ENCODE peak calls at places on chromosomes 13 and 19, in five cellular contexts. One of them, this sample, is unnamed.

GRCh38 chr13:24699541-24699940 is 19.3 kb downstream of the ATP12A start:
- DNase-seq in GM23338: no peak
- DNase-seq in OCI-LY7: no peak
- DNase-seq in PC-3: no peak
- DNase-seq in neural progenitor cell: no peak
- DNase-seq in this sample: no peak

GRCh38 chr13:50714886-50715285 is 128.6 kb downstream of the DLEU7 start:
- DNase-seq in GM23338: no peak
- DNase-seq in neural progenitor cell: no peak
- DNase-seq in PC-3: no peak
- DNase-seq in OCI-LY7: no peak
- DNase-seq in this sample: no peak

GRCh38 chr19:19553670-19554069 is 15.6 kb downstream of the CILP2 start:
- DNase-seq in PC-3: no peak
- DNase-seq in OCI-LY7: no peak
- DNase-seq in GM23338: no peak
- DNase-seq in neural progenitor cell: no peak
- DNase-seq in this sample: no peak

GRCh38 chr19:45442927-45443461 is 19.3 kb upstream of the ERCC1 start:
- DNase-seq in PC-3: peak
- DNase-seq in OCI-LY7: peak
- DNase-seq in GM23338: peak
- DNase-seq in neural progenitor cell: peak
- DNase-seq in this sample: peak

GRCh38 chr19:38975214-38975860 is at the start of gene FBXO17:
- DNase-seq in OCI-LY7: no peak
- DNase-seq in neural progenitor cell: peak
- DNase-seq in PC-3: no peak
- DNase-seq in GM23338: peak
- DNase-seq in this sample: peak

GRCh38 chr19:53463263-53463662 is 4.3 kb upstream of the ZNF813 start:
- DNase-seq in GM23338: peak
- DNase-seq in PC-3: no peak
- DNase-seq in OCI-LY7: peak
- DNase-seq in neural progenitor cell: peak
- DNase-seq in this sample: no peak

GRCh38 chr13:50797081-50797480 is 46.4 kb downstream of the DLEU7 start:
- DNase-seq in OCI-LY7: no peak
- DNase-seq in GM23338: no peak
- DNase-seq in neural progenitor cell: no peak
- DNase-seq in PC-3: no peak
- DNase-seq in this sample: no peak

GRCh38 chr13:37241786-37242185 is 136.3 kb upstream of the CSNK1A1L start:
- DNase-seq in PC-3: no peak
- DNase-seq in GM23338: no peak
- DNase-seq in OCI-LY7: no peak
- DNase-seq in neural progenitor cell: no peak
- DNase-seq in this sample: no peak

GRCh38 chr13:110907951-110908898 is 6.6 kb downstream of the ANKRD10 start:
- DNase-seq in OCI-LY7: no peak
- DNase-seq in neural progenitor cell: no peak
- DNase-seq in PC-3: peak
- DNase-seq in GM23338: peak
- DNase-seq in this sample: peak

GRCh38 chr13:73189365-73189764 is 130.6 kb downstream of the KLF5 start:
- DNase-seq in PC-3: no peak
- DNase-seq in OCI-LY7: no peak
- DNase-seq in GM23338: no peak
- DNase-seq in neural progenitor cell: no peak
- DNase-seq in this sample: peak

GRCh38 chr19:39409886-39410619 is 2.4 kb upstream of the PLEKHG2 start:
- DNase-seq in GM23338: peak
- DNase-seq in neural progenitor cell: peak
- DNase-seq in OCI-LY7: peak
- DNase-seq in PC-3: no peak
- DNase-seq in this sample: peak

GRCh38 chr13:87878706-87879105 is 207.5 kb downstream of the SLITRK5 start:
- DNase-seq in PC-3: no peak
- DNase-seq in neural progenitor cell: no peak
- DNase-seq in GM23338: no peak
- DNase-seq in OCI-LY7: no peak
- DNase-seq in this sample: no peak

GRCh38 chr19:43265664-43266025 is 3.7 kb downstream of the PSG9 start:
- DNase-seq in neural progenitor cell: no peak
- DNase-seq in PC-3: no peak
- DNase-seq in OCI-LY7: no peak
- DNase-seq in GM23338: no peak
- DNase-seq in this sample: no peak

GRCh38 chr19:58555369-58555885 is 522 bp upstream of the CHMP2A start:
- DNase-seq in neural progenitor cell: no peak
- DNase-seq in GM23338: no peak
- DNase-seq in PC-3: no peak
- DNase-seq in OCI-LY7: no peak
- DNase-seq in this sample: no peak

GRCh38 chr19:4519172-4519496 is 848 bp upstream of the PLIN4 start:
- DNase-seq in neural progenitor cell: no peak
- DNase-seq in OCI-LY7: no peak
- DNase-seq in GM23338: no peak
- DNase-seq in PC-3: no peak
- DNase-seq in this sample: no peak

GRCh38 chr19:42024622-42025111 is 30.6 kb upstream of the ATP1A3 start:
- DNase-seq in OCI-LY7: no peak
- DNase-seq in PC-3: no peak
- DNase-seq in GM23338: no peak
- DNase-seq in neural progenitor cell: no peak
- DNase-seq in this sample: peak

GRCh38 chr13:53020764-53021332 is 7.8 kb upstream of the OLFM4 start:
- DNase-seq in PC-3: no peak
- DNase-seq in neural progenitor cell: no peak
- DNase-seq in GM23338: peak
- DNase-seq in OCI-LY7: no peak
- DNase-seq in this sample: no peak

GRCh38 chr19:16920816-16921529 is 32.2 kb downstream of the F2RL3 start:
- DNase-seq in OCI-LY7: no peak
- DNase-seq in GM23338: no peak
- DNase-seq in PC-3: peak
- DNase-seq in neural progenitor cell: no peak
- DNase-seq in this sample: peak

GRCh38 chr13:79485014-79485441 is 4.1 kb downstream of the NDFIP2 start:
- DNase-seq in GM23338: no peak
- DNase-seq in neural progenitor cell: no peak
- DNase-seq in OCI-LY7: no peak
- DNase-seq in PC-3: peak
- DNase-seq in this sample: peak

GRCh38 chr19:33778089-33778791 is 18.4 kb upstream of the KCTD15 start:
- DNase-seq in OCI-LY7: peak
- DNase-seq in GM23338: peak
- DNase-seq in PC-3: peak
- DNase-seq in neural progenitor cell: peak
- DNase-seq in this sample: peak

GRCh38 chr13:108957369-108958012 is 328.1 kb downstream of the MYO16 start:
- DNase-seq in PC-3: peak
- DNase-seq in neural progenitor cell: peak
- DNase-seq in OCI-LY7: no peak
- DNase-seq in GM23338: peak
- DNase-seq in this sample: peak

GRCh38 chr19:55576746-55577145 is 3.9 kb downstream of the ZNF579 start:
- DNase-seq in PC-3: no peak
- DNase-seq in neural progenitor cell: no peak
- DNase-seq in OCI-LY7: no peak
- DNase-seq in GM23338: no peak
- DNase-seq in this sample: no peak

GRCh38 chr19:38079926-38080380 is 144.1 kb downstream of the DPF1 start:
- DNase-seq in neural progenitor cell: no peak
- DNase-seq in GM23338: peak
- DNase-seq in PC-3: peak
- DNase-seq in OCI-LY7: peak
- DNase-seq in this sample: no peak

GRCh38 chr19:22919946-22920345 is 83.0 kb downstream of the ZNF728 start:
- DNase-seq in PC-3: no peak
- DNase-seq in GM23338: no peak
- DNase-seq in neural progenitor cell: no peak
- DNase-seq in OCI-LY7: no peak
- DNase-seq in this sample: no peak

GRCh38 chr13:99501952-99502310 is 659 bp downstream of the TM9SF2 start:
- DNase-seq in OCI-LY7: peak
- DNase-seq in GM23338: peak
- DNase-seq in neural progenitor cell: no peak
- DNase-seq in PC-3: peak
- DNase-seq in this sample: peak

GRCh38 chr13:78022164-78022877 is 103.7 kb upstream of the EDNRB start:
- DNase-seq in PC-3: peak
- DNase-seq in OCI-LY7: peak
- DNase-seq in GM23338: no peak
- DNase-seq in neural progenitor cell: no peak
- DNase-seq in this sample: no peak

GRCh38 chr19:16051254-16052025 is 24.9 kb upstream of the TPM4 start:
- DNase-seq in neural progenitor cell: no peak
- DNase-seq in OCI-LY7: peak
- DNase-seq in PC-3: peak
- DNase-seq in GM23338: no peak
- DNase-seq in this sample: no peak

GRCh38 chr13:51759240-51759639 is 44.7 kb downstream of the DHRS12 start:
- DNase-seq in neural progenitor cell: no peak
- DNase-seq in PC-3: no peak
- DNase-seq in GM23338: no peak
- DNase-seq in OCI-LY7: no peak
- DNase-seq in this sample: no peak

GRCh38 chr13:47499358-47500150 is 501.5 kb downstream of the SUCLA2 start:
- DNase-seq in GM23338: no peak
- DNase-seq in OCI-LY7: no peak
- DNase-seq in neural progenitor cell: no peak
- DNase-seq in PC-3: peak
- DNase-seq in this sample: peak

GRCh38 chr19:18020212-18021067 is 12.5 kb downstream of the ARRDC2 start:
- DNase-seq in PC-3: no peak
- DNase-seq in OCI-LY7: no peak
- DNase-seq in GM23338: no peak
- DNase-seq in neural progenitor cell: no peak
- DNase-seq in this sample: peak

GRCh38 chr19:18021121-18021755 is 13.3 kb downstream of the ARRDC2 start:
- DNase-seq in OCI-LY7: no peak
- DNase-seq in PC-3: peak
- DNase-seq in neural progenitor cell: no peak
- DNase-seq in GM23338: no peak
- DNase-seq in this sample: no peak

GRCh38 chr19:18027151-18027550 is 19.2 kb downstream of the ARRDC2 start:
- DNase-seq in GM23338: no peak
- DNase-seq in neural progenitor cell: no peak
- DNase-seq in PC-3: no peak
- DNase-seq in OCI-LY7: no peak
- DNase-seq in this sample: no peak

GRCh38 chr19:18023596-18024212 is 15.7 kb downstream of the ARRDC2 start:
- DNase-seq in OCI-LY7: peak
- DNase-seq in GM23338: no peak
- DNase-seq in PC-3: no peak
- DNase-seq in neural progenitor cell: no peak
- DNase-seq in this sample: no peak
- TF ChIP-seq EZH2phosphoT487 in OCI-LY7: no peak
- TF ChIP-seq EZH2phosphoT487 in GM23338: no peak
- TF ChIP-seq EZH2phosphoT487 in PC-3: no peak
- TF ChIP-seq EZH2phosphoT487 in neural progenitor cell: no peak
- TF ChIP-seq EZH2phosphoT487 in this sample: no peak

DNA sequence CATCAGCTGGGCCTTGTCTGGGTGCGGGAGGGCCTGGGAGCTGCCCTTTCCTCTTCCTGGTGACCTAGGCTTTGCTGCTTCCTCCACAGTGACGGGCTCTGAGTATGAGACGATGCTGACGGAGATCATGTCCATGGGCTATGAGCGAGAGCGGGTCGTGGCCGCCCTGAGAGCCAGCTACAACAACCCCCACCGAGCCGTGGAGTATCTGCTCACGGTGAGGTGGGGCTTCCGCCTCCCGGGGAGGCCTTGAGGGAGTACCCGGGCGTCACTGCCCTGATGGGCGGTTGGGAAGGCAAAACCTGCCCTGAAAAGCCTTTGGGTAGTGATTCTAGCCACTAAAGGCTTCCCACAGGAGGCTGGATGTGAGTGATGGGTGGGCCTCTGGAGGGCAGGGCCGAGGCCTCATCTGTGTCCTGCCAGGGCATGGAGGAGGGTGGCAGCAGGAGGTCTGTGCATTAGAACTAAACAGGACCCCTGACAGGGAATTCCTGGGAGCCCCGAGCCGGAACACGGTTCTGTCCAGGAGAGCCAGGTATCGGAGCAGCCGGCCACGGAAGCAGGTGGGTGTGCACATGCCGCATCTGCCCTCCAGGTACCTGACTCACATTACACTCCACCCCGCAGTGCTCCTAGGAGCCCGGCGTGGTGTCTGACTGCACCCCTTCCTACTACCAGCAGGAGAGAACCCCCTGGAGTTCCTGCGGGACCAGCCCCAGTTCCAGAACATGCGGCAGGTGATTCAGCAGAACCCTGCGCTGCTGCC is 3.1 kb downstream of the RAD23A start:
- DNase-seq in GM23338: no peak
- DNase-seq in PC-3: no peak
- DNase-seq in OCI-LY7: no peak
- DNase-seq in neural progenitor cell: no peak
- DNase-seq in this sample: no peak
- H3K27ac ChIP-seq in GM23338: no peak
- H3K27ac ChIP-seq in PC-3: no peak
- H3K27ac ChIP-seq in OCI-LY7: no peak
- H3K27ac ChIP-seq in neural progenitor cell: no peak
- H3K27ac ChIP-seq in this sample: no peak

GRCh38 chr13:33787051-33787591 is 30.8 kb upstream of the RFC3 start:
- DNase-seq in GM23338: no peak
- DNase-seq in PC-3: no peak
- DNase-seq in OCI-LY7: peak
- DNase-seq in neural progenitor cell: no peak
- DNase-seq in this sample: no peak
- TF ChIP-seq EZH2phosphoT487 in GM23338: no peak
- TF ChIP-seq EZH2phosphoT487 in PC-3: no peak
- TF ChIP-seq EZH2phosphoT487 in OCI-LY7: no peak
- TF ChIP-seq EZH2phosphoT487 in neural progenitor cell: no peak
- TF ChIP-seq EZH2phosphoT487 in this sample: no peak

DNA sequence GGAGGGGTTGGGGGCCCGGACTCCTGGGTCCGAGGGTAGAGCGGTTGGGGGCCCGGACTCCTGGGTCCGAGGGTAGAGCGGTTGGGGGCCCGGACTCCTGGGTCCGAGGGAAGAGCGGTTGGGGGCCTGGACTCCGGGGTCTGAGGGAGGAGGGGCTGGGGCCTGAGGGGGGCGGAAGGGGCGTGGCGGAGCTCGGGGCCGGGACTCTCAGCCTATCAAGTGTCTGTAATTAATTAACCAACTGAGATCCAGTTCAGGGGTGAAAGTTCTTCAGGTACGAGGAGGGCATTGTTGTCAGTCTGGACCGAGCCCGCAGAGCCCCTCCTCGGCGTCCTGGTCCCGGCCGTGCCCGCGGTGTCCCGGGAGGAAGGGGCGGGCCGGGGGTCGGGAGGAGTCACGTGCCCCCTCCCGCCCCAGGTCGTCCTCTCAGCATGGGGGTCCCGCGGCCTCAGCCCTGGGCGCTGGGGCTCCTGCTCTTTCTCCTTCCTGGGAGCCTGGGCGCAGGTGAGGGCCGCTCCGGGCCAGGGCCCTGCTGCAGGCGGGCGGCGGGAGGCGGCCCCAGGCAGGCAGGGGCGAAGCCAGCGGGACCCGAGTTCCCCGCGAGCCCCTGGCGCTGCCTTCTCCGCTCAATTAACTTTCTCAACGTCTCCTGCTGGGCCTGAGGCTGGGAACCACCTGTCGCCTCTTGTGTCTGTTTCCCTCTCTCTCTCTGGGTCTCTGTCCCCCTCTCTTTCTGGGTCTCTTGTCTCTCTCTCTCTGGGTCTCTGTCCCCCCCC is 697 bp downstream of the FCGRT start:
- DNase-seq in neural progenitor cell: peak
- DNase-seq in GM23338: peak
- DNase-seq in PC-3: no peak
- DNase-seq in OCI-LY7: peak
- DNase-seq in this sample: peak
- H3K27ac ChIP-seq in neural progenitor cell: peak
- H3K27ac ChIP-seq in GM23338: peak
- H3K27ac ChIP-seq in PC-3: no peak
- H3K27ac ChIP-seq in OCI-LY7: no peak
- H3K27ac ChIP-seq in this sample: peak

This sample was measured in hepatocyte.